ENCODE peak calls at places on chromosomes 4 and X, in six cellular contexts. R is psoas muscle, H is colonic mucosa, Y is naive B cell, P is frontal cortex, O is left colon. D is an unnamed sample.
A peak's percentile ranks its signal among the peaks of the same experiment; 100 is the strongest.

GRCh38 chrX:44157858-44158257 is 184.7 kb upstream of the NDP start:
- DNase-seq in H (no peak), R (no peak), O (no peak), P (no peak), Y (no peak), D (no peak)

GRCh38 chr4:152981278-152981677 is 45.2 kb downstream of the FHDC1 start:
- DNase-seq in H (no peak), Y (no peak), P (no peak), R (no peak), O (no peak), D (no peak)

GRCh38 chr4:1403177-1403583 is 3.1 kb downstream of the NKX1-1 start:
- DNase-seq in R (no peak), H (peak; percentile 11), P (no peak), Y (no peak), O (no peak), D (peak; percentile 39)

GRCh38 chr4:152776352-152776751 is 3.2 kb downstream of the TIGD4 start:
- DNase-seq in O (no peak), Y (no peak), P (no peak), R (no peak), H (no peak), D (no peak)

GRCh38 chr4:156137971-156138581 is 184.4 kb upstream of the CTSO start:
- DNase-seq in Y (no peak), H (no peak), O (no peak), R (no peak), P (no peak), D (no peak)

GRCh38 chr4:62460329-62460728 is 1260.2 kb downstream of the ADGRL3 start:
- DNase-seq in O (no peak), P (no peak), Y (no peak), R (no peak), H (no peak), D (no peak)

GRCh38 chrX:135346975-135347374 is 37.7 kb downstream of the ETDC start:
- DNase-seq in Y (no peak), O (no peak), P (no peak), R (no peak), H (no peak), D (no peak)

GRCh38 chrX:15942307-15942706 is 87.7 kb upstream of the AP1S2 start:
- DNase-seq in H (no peak), Y (no peak), R (no peak), P (no peak), O (no peak), D (no peak)

GRCh38 chrX:42823443-42823842 is 45.5 kb upstream of the PPP1R2C start:
- DNase-seq in H (no peak), R (no peak), Y (no peak), O (no peak), P (no peak), D (no peak)

D was measured in Peyer's patch.